ENCODE peak calls at places on chromosomes 16 and 17, in eight cellular contexts. P is T-helper 17 cell, O is ACHN, L is PC-9, D is upper lobe of right lung, R is fibroblast of lung, I is GM04503, Z is aorta. H is an unnamed sample.

GRCh38 chr16:9125658-9126492 is 34.4 kb downstream of the HAPSTR1 start:
- DNase-seq in P (no peak), O (no peak), L (no peak), D (no peak), R (no peak), I (no peak), Z (no peak), H (no peak)

GRCh38 chr17:17804007-17804406 is 32.8 kb downstream of the SREBF1 start:
- DNase-seq in P (no peak), O (no peak), L (no peak), D (no peak), R (no peak), I (no peak), Z (no peak), H (no peak)

GRCh38 chr17:21013983-21014382 is 28.8 kb downstream of the USP22 start:
- DNase-seq in P (no peak), O (no peak), L (no peak), D (peak), R (no peak), I (no peak), Z (no peak), H (no peak)

GRCh38 chr17:28725660-28726395 is at the start of gene TLCD1:
- DNase-seq in P (peak), O (peak), L (peak), D (peak), R (peak), I (no peak), Z (peak), H (peak)

GRCh38 chr17:72517413-72518237 is 396.8 kb downstream of the SOX9 start:
- DNase-seq in P (no peak), O (no peak), L (no peak), D (no peak), R (peak), I (no peak), Z (no peak), H (no peak)

GRCh38 chr16:66869424-66869823 is 10.9 kb upstream of the PDP2 start:
- DNase-seq in P (no peak), O (no peak), L (no peak), D (no peak), R (no peak), I (no peak), Z (no peak), H (no peak)

GRCh38 chr16:88804552-88805339 is 1.2 kb downstream of the CDT1 start:
- DNase-seq in P (no peak), O (no peak), L (no peak), D (peak), R (no peak), I (no peak), Z (no peak), H (no peak)

GRCh38 chr16:81485225-81485624 is 40.6 kb downstream of the CMIP start:
- DNase-seq in P (no peak), O (no peak), L (no peak), D (no peak), R (peak), I (no peak), Z (no peak), H (no peak)

GRCh38 chr17:55448681-55449080 is 27.0 kb upstream of the MMD start:
- DNase-seq in P (no peak), O (no peak), L (peak), D (no peak), R (peak), I (no peak), Z (no peak), H (no peak)

GRCh38 chr17:2776589-2777241 is 19.5 kb upstream of the RAP1GAP2 start:
- DNase-seq in P (no peak), O (no peak), L (no peak), D (no peak), R (no peak), I (no peak), Z (no peak), H (no peak)

GRCh38 chr16:3988824-3989223 is 108.3 kb upstream of the CREBBP start:
- DNase-seq in P (no peak), O (no peak), L (no peak), D (no peak), R (no peak), I (no peak), Z (no peak), H (no peak)

GRCh38 chr16:77212736-77213541 is 13.7 kb downstream of the SYCE1L start:
- DNase-seq in P (peak), O (peak), L (no peak), D (peak), R (peak), I (no peak), Z (peak), H (peak)

GRCh38 chr16:75225678-75226515 is 7.1 kb downstream of the CTRB1 start:
- DNase-seq in P (no peak), O (no peak), L (no peak), D (no peak), R (no peak), I (no peak), Z (no peak), H (no peak)

GRCh38 chr16:9297437-9298113 is 206.1 kb downstream of the HAPSTR1 start:
- DNase-seq in P (no peak), O (peak), L (no peak), D (no peak), R (no peak), I (no peak), Z (peak), H (peak)

GRCh38 chr16:19005561-19006445 is 22.1 kb downstream of the TMC7 start:
- DNase-seq in P (no peak), O (no peak), L (peak), D (no peak), R (peak), I (no peak), Z (no peak), H (peak)

GRCh38 chr17:71423871-71424546 is 696.8 kb upstream of the SOX9 start:
- DNase-seq in P (no peak), O (peak), L (peak), D (no peak), R (peak), I (no peak), Z (no peak), H (no peak)

GRCh38 chr17:17191961-17192381 is 14.2 kb downstream of the PLD6 start:
- DNase-seq in P (no peak), O (no peak), L (no peak), D (no peak), R (peak), I (no peak), Z (no peak), H (peak)

GRCh38 chr17:43579570-43580140 is 33.5 kb upstream of the ETV4 start:
- DNase-seq in P (no peak), O (peak), L (peak), D (no peak), R (peak), I (peak), Z (no peak), H (peak)